ENCODE peak calls at places on chromosome 3, in four cellular contexts. One of them, this sample, is unnamed.

GRCh38 chr3:139120336-139120971 is 75.8 kb upstream of the PRR23C start:
- DNase-seq in spleen: no peak
- DNase-seq in cardiac muscle cell: peak
- DNase-seq in progenitor cell of endocrine pancreas: no peak
- DNase-seq in this sample: no peak

GRCh38 chr3:160038862-160039562 is 50.4 kb downstream of the IL12A start:
- DNase-seq in spleen: peak
- DNase-seq in cardiac muscle cell: peak
- DNase-seq in progenitor cell of endocrine pancreas: peak
- DNase-seq in this sample: no peak

GRCh38 chr3:62289922-62290321 is 83.4 kb downstream of the FEZF2 start:
- DNase-seq in spleen: no peak
- DNase-seq in cardiac muscle cell: no peak
- DNase-seq in progenitor cell of endocrine pancreas: no peak
- DNase-seq in this sample: no peak

GRCh38 chr3:37329465-37329864 is 155.1 kb upstream of the LRRFIP2 start:
- DNase-seq in spleen: no peak
- DNase-seq in cardiac muscle cell: no peak
- DNase-seq in progenitor cell of endocrine pancreas: no peak
- DNase-seq in this sample: no peak

GRCh38 chr3:118628704-118629341 is 405.8 kb downstream of the IGSF11 start:
- DNase-seq in spleen: no peak
- DNase-seq in cardiac muscle cell: peak
- DNase-seq in progenitor cell of endocrine pancreas: peak
- DNase-seq in this sample: peak

GRCh38 chr3:124174463-124174862 is 182.5 kb upstream of the ROPN1 start:
- DNase-seq in spleen: no peak
- DNase-seq in cardiac muscle cell: peak
- DNase-seq in progenitor cell of endocrine pancreas: no peak
- DNase-seq in this sample: no peak

GRCh38 chr3:35666893-35667292 is 27.6 kb downstream of the ARPP21 start:
- DNase-seq in spleen: no peak
- DNase-seq in cardiac muscle cell: no peak
- DNase-seq in progenitor cell of endocrine pancreas: no peak
- DNase-seq in this sample: no peak

GRCh38 chr3:89043406-89043947 is 63.9 kb upstream of the EPHA3 start:
- DNase-seq in spleen: no peak
- DNase-seq in cardiac muscle cell: no peak
- DNase-seq in progenitor cell of endocrine pancreas: no peak
- DNase-seq in this sample: no peak

GRCh38 chr3:52794612-52795099 is at the start of gene ITIH3:
- DNase-seq in spleen: no peak
- DNase-seq in cardiac muscle cell: peak
- DNase-seq in progenitor cell of endocrine pancreas: no peak
- DNase-seq in this sample: no peak

GRCh38 chr3:194249323-194250103 is 101.6 kb downstream of the CPN2 start:
- DNase-seq in spleen: no peak
- DNase-seq in cardiac muscle cell: no peak
- DNase-seq in progenitor cell of endocrine pancreas: no peak
- DNase-seq in this sample: no peak

GRCh38 chr3:193980905-193981304 is 155.0 kb upstream of the HES1 start:
- DNase-seq in spleen: no peak
- DNase-seq in cardiac muscle cell: no peak
- DNase-seq in progenitor cell of endocrine pancreas: no peak
- DNase-seq in this sample: no peak

GRCh38 chr3:80733522-80734176 is 965.9 kb upstream of the ROBO1 start:
- DNase-seq in spleen: no peak
- DNase-seq in cardiac muscle cell: peak
- DNase-seq in progenitor cell of endocrine pancreas: peak
- DNase-seq in this sample: peak

GRCh38 chr3:107216711-107217110 is 160.5 kb upstream of the CCDC54 start:
- DNase-seq in spleen: no peak
- DNase-seq in cardiac muscle cell: no peak
- DNase-seq in progenitor cell of endocrine pancreas: no peak
- DNase-seq in this sample: no peak

GRCh38 chr3:9246196-9246595 is 3.2 kb downstream of the SRGAP3 start:
- DNase-seq in spleen: no peak
- DNase-seq in cardiac muscle cell: no peak
- DNase-seq in progenitor cell of endocrine pancreas: no peak
- DNase-seq in this sample: no peak

GRCh38 chr3:151460240-151460639 is 621 bp downstream of the IGSF10 start:
- DNase-seq in spleen: no peak
- DNase-seq in cardiac muscle cell: no peak
- DNase-seq in progenitor cell of endocrine pancreas: no peak
- DNase-seq in this sample: no peak

GRCh38 chr3:119352863-119353527 is 58.8 kb downstream of the ARHGAP31 start:
- DNase-seq in spleen: no peak
- DNase-seq in cardiac muscle cell: no peak
- DNase-seq in progenitor cell of endocrine pancreas: no peak
- DNase-seq in this sample: peak

GRCh38 chr3:102866845-102867244 is 432.0 kb downstream of the ZPLD1 start:
- DNase-seq in spleen: no peak
- DNase-seq in cardiac muscle cell: no peak
- DNase-seq in progenitor cell of endocrine pancreas: no peak
- DNase-seq in this sample: no peak

GRCh38 chr3:81823882-81824395 is 62.5 kb upstream of the GBE1 start:
- DNase-seq in spleen: no peak
- DNase-seq in cardiac muscle cell: peak
- DNase-seq in progenitor cell of endocrine pancreas: no peak
- DNase-seq in this sample: no peak

GRCh38 chr3:21942328-21942727 is 191.3 kb upstream of the ZNF385D start:
- DNase-seq in spleen: no peak
- DNase-seq in cardiac muscle cell: no peak
- DNase-seq in progenitor cell of endocrine pancreas: no peak
- DNase-seq in this sample: no peak

GRCh38 chr3:34024447-34025240 is 226.2 kb downstream of the PDCD6IP start:
- DNase-seq in spleen: no peak
- DNase-seq in cardiac muscle cell: no peak
- DNase-seq in progenitor cell of endocrine pancreas: no peak
- DNase-seq in this sample: no peak

GRCh38 chr3:8301977-8302589 is 199.5 kb upstream of the LMCD1 start:
- DNase-seq in spleen: no peak
- DNase-seq in cardiac muscle cell: peak
- DNase-seq in progenitor cell of endocrine pancreas: no peak
- DNase-seq in this sample: peak

GRCh38 chr3:71640549-71640948 is 57.0 kb upstream of the FOXP1 start:
- DNase-seq in spleen: no peak
- DNase-seq in cardiac muscle cell: no peak
- DNase-seq in progenitor cell of endocrine pancreas: no peak
- DNase-seq in this sample: no peak

GRCh38 chr3:69472093-69472492 is 86.2 kb upstream of the FRMD4B start:
- DNase-seq in spleen: no peak
- DNase-seq in cardiac muscle cell: no peak
- DNase-seq in progenitor cell of endocrine pancreas: no peak
- DNase-seq in this sample: no peak

GRCh38 chr3:103048371-103048722 is 613.5 kb downstream of the ZPLD1 start:
- DNase-seq in spleen: no peak
- DNase-seq in cardiac muscle cell: no peak
- DNase-seq in progenitor cell of endocrine pancreas: no peak
- DNase-seq in this sample: no peak

GRCh38 chr3:12993022-12993622 is 80.1 kb downstream of the IQSEC1 start:
- DNase-seq in spleen: peak
- DNase-seq in cardiac muscle cell: peak
- DNase-seq in progenitor cell of endocrine pancreas: peak
- DNase-seq in this sample: no peak

GRCh38 chr3:17115186-17115585 is 230.4 kb downstream of the PLCL2 start:
- DNase-seq in spleen: no peak
- DNase-seq in cardiac muscle cell: no peak
- DNase-seq in progenitor cell of endocrine pancreas: no peak
- DNase-seq in this sample: no peak

GRCh38 chr3:42747581-42747980 is 25.5 kb downstream of the CCDC13 start:
- DNase-seq in spleen: no peak
- DNase-seq in cardiac muscle cell: no peak
- DNase-seq in progenitor cell of endocrine pancreas: no peak
- DNase-seq in this sample: no peak

GRCh38 chr3:2097641-2098191 is 950 bp upstream of the CNTN4 start:
- DNase-seq in spleen: no peak
- DNase-seq in cardiac muscle cell: peak
- DNase-seq in progenitor cell of endocrine pancreas: no peak
- DNase-seq in this sample: no peak

GRCh38 chr3:186280737-186281136 is 81.3 kb downstream of the DGKG start:
- DNase-seq in spleen: no peak
- DNase-seq in cardiac muscle cell: no peak
- DNase-seq in progenitor cell of endocrine pancreas: no peak
- DNase-seq in this sample: no peak

GRCh38 chr3:158625881-158626280 is 18.4 kb upstream of the GFM1 start:
- DNase-seq in spleen: no peak
- DNase-seq in cardiac muscle cell: no peak
- DNase-seq in progenitor cell of endocrine pancreas: no peak
- DNase-seq in this sample: no peak

GRCh38 chr3:74055064-74055463 is 430.3 kb upstream of the PDZRN3 start:
- DNase-seq in spleen: no peak
- DNase-seq in cardiac muscle cell: no peak
- DNase-seq in progenitor cell of endocrine pancreas: no peak
- DNase-seq in this sample: no peak

GRCh38 chr3:123332124-123332641 is 116.7 kb downstream of the ADCY5 start:
- DNase-seq in spleen: peak
- DNase-seq in cardiac muscle cell: no peak
- DNase-seq in progenitor cell of endocrine pancreas: no peak
- DNase-seq in this sample: no peak